ENCODE peak calls at places on chromosomes 5 and 9, in seven cellular contexts. R is IMR-90, I is neuronal stem cell, G is H9, D is trophoblast cell, K is H1, O is mesenchymal stem cell. C is an unnamed sample. For H3K27me3, the result is how much of the 10 kb centered on the place peaks cover.

GRCh38 chr5:168734657-168735344 is 155.6 kb upstream of the PANK3 start:
- DNase-seq in R (peak), I (no peak), G (no peak), D (no peak), K (no peak), O (peak), C (no peak)

GRCh38 chr5:178632305-178632704 is 5.5 kb upstream of the CLK4 start:
- DNase-seq in R (no peak), I (no peak), G (no peak), D (no peak), K (no peak), O (no peak), C (no peak)

GRCh38 chr9:127785023-127785932 is 556 bp upstream of the CDK9 start:
- DNase-seq in R (peak), I (peak), G (peak), D (peak), K (peak), O (peak), C (peak)

GRCh38 chr5:159864885-159865622 is 51.2 kb upstream of the ADRA1B start:
- DNase-seq in R (peak), I (no peak), G (no peak), D (no peak), K (no peak), O (no peak), C (no peak)

GRCh38 chr5:8683528-8683927 is 814.6 kb downstream of the MTRR start:
- DNase-seq in R (no peak), I (no peak), G (no peak), D (no peak), K (no peak), O (no peak), C (no peak)

GRCh38 chr5:119022017-119022745 is 33.8 kb upstream of the DTWD2 start:
- DNase-seq in R (peak), I (no peak), G (no peak), D (peak), K (no peak), O (peak), C (peak)

GRCh38 chr9:30348904-30349303 is 2035.5 kb upstream of the ACO1 start:
- DNase-seq in R (no peak), I (no peak), G (peak), D (no peak), K (no peak), O (no peak), C (no peak)

GRCh38 chr9:37692622-37693221 is 42.0 kb downstream of the FRMPD1 start:
- DNase-seq in R (no peak), I (no peak), G (no peak), D (no peak), K (no peak), O (no peak), C (no peak)

GRCh38 chr5:133944263-133945230 is 23.9 kb downstream of the C5orf15 start:
- DNase-seq in R (peak), I (peak), G (peak), D (peak), K (peak), O (peak), C (peak)

GRCh38 chr5:142717582-142718215 is 31.8 kb upstream of the FGF1 start:
- DNase-seq in R (peak), I (no peak), G (peak), D (peak), K (no peak), O (peak), C (peak)

GRCh38 chr9:97502222-97502983 is 937 bp downstream of the TMOD1 start:
- DNase-seq in R (no peak), I (peak), G (peak), D (no peak), K (peak), O (no peak), C (peak)

GRCh38 chr9:109458453-109459211 is 39.5 kb downstream of the PTPN3 start:
- DNase-seq in R (no peak), I (no peak), G (no peak), D (no peak), K (no peak), O (no peak), C (no peak)

GRCh38 chr5:175479125-175479881 is 943 bp downstream of the SFXN1 start:
- DNase-seq in R (no peak), I (no peak), G (no peak), D (no peak), K (no peak), O (no peak), C (no peak)

GRCh38 chr9:124256517-124257069 is 1.2 kb upstream of the NEK6 start:
- DNase-seq in R (peak), I (no peak), G (no peak), D (peak), K (no peak), O (peak), C (no peak)

GRCh38 chr5:109307996-109308395 is 101.8 kb downstream of the PJA2 start:
- DNase-seq in R (no peak), I (no peak), G (no peak), D (no peak), K (no peak), O (no peak), C (no peak)

GRCh38 chr5:4720831-4721230 is 419.3 kb upstream of the ADAMTS16 start:
- DNase-seq in R (no peak), I (no peak), G (no peak), D (peak), K (no peak), O (no peak), C (peak)

GRCh38 chr5:129749101-129749500 is 1.2 kb downstream of the MINAR2 start:
- DNase-seq in R (no peak), I (no peak), G (no peak), D (no peak), K (no peak), O (peak), C (no peak)

GRCh38 chr9:132114102-132114707 is 34.5 kb upstream of the MED27 start:
- DNase-seq in R (peak), I (peak), G (peak), D (peak), K (peak), O (peak), C (peak)
- H2BK120ac ChIP-seq in R (no peak), I (no peak), G (no peak), D (no peak), K (no peak), O (no peak), C (no peak)

DNA sequence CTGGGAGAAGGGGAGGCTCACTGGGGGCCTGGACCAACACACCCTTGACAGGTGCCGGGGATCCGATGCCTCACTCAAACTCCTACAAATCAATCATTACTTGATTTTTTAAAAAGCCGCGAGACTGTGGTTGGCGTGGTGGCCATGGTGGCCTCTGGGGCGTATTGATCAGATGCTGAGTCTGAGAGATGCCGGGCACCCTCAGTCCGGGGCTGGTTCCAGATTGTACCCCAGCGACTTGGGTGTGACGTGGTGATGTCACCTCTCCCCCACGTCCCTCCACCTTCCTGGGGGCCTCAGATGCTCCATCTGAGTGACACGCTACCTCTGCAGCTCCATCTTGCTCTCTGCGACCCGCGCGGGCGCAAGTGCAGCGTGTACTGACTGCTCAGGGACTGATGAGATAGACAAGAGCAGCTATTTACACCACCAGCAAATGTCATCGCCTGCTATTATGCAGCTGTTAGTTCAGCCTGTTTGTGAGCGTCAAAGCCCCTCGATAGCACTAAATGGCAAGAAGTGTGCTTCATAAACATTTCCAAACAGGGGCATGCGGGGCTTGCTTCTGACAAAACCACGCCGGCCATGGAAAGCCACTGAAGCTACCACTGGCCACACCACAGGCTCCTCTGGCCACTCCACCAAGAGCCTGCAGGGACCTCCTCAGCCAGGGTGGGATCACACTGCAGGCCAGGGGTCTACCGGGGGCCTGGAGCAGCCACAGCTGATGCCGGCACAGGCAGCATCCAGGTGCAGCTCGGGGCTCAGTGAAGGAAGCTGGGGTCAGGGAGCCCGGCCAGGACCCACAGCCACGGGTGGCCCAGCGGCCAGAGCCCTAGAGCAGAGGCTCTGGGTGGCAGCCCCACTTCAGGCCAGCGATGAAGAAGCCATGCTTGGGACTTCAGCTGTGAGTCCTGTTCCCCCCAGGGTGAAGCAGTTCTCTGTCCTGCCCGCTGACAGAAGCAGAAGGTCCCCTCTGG is 50.1 kb downstream of the SLC6A3 start:
- DNase-seq in R (no peak), I (no peak), G (no peak), D (no peak), K (no peak), O (no peak), C (no peak)
- H3K27me3 ChIP-seq in R (under half), I (under half), G (under half), D (under half), K (under half), O (half or more), C (under half)

GRCh38 chr9:20309209-20309608 is 313.1 kb downstream of the MLLT3 start:
- DNase-seq in R (peak), I (no peak), G (no peak), D (no peak), K (no peak), O (peak), C (peak)
- H3K23ac ChIP-seq in R (no peak), I (no peak), G (no peak), D (no peak), K (no peak), O (no peak), C (no peak)

DNA sequence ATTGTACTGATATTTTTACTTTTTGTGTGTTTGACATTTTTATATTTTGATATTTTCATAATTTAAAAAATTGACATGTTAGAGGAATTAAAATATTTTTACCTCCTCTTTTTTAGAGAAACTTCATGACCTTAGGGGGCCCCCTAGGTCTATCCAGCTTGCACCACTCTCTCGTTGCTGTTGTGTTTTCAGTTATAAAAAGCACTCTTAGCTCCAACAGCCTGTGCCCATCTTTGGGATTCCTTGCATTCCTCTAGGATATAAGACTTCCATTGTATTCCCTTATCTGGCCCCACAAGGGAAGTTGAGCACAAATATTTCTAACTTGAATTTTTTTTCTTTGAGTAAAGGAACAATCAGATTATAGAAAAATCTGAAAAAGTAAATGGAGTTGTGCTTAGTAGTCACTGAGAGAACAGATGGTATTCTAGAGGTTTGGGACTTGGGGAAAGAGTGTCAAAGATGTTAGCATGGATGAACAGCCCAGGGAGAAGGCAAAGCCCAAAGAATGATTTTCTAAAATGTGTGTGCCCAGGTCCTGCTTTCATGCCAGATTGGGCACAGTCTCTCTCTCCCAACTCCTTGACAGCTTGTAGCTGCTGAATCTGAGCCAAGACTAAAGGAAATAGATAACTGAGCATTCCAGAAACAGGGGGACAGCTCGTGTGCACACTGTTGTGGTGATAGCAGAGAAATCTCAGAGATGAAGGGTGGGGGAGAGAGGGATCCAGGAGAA is 245.5 kb downstream of the SH3GL2 start:
- DNase-seq in R (peak), I (peak), G (no peak), D (peak), K (no peak), O (no peak), C (peak)
- H2BK120ac ChIP-seq in R (no peak), I (no peak), G (no peak), D (no peak), K (peak), O (no peak), C (no peak)

DNA sequence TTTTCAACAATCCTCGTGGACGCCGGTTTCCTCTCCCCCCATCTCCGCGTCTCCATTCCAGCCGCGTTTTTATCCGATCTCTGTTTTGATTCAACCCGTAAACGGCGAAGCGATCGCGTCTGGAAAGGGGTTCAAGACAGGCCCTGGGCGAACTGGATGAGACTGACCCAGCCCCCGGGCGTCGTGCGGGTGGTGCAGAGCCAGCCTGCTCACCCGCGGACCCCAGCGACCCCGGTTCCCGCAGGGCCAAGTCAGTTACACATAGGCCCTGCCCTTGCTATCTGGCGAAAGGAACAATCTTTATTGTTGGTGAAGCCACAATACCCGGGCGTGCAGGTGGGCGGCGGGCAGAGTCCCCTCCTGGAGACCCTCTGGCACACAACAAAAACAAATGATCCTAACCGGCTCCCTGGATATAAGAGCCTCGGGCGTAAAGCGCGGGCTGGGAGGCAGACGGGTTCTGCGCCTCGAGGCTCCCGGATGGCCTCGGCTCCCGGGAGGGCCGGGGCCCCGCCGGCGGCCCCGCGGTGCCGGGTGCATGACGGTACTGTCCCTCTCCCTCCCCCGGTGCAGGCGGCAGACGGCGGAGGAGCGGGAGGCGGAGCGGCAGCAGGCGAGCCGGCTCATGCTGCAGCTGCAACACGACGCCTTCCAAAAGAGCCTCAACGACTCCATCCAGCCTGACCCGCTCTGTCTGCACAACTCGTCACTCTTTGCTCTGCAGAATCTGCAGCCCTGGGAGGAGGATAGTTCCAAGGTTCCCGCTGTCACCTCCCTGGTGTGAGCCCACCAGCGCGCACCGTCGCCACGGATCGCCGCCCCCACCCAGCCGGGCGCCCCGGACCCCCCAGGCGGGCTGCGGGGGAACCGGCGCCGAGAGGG is 2.0 kb downstream of the TLX3 start:
- DNase-seq in R (peak), I (no peak), G (peak), D (peak), K (peak), O (peak), C (peak)
- H3K27me3 ChIP-seq in R (half or more), I (half or more), G (half or more), D (half or more), K (half or more), O (half or more), C (half or more)

GRCh38 chr9:71924576-71924975 is 13.1 kb downstream of the C9orf85 start:
- DNase-seq in R (no peak), I (no peak), G (no peak), D (no peak), K (no peak), O (no peak), C (no peak)
- H3K23ac ChIP-seq in R (no peak), I (no peak), G (no peak), D (no peak), K (no peak), O (no peak), C (no peak)

DNA sequence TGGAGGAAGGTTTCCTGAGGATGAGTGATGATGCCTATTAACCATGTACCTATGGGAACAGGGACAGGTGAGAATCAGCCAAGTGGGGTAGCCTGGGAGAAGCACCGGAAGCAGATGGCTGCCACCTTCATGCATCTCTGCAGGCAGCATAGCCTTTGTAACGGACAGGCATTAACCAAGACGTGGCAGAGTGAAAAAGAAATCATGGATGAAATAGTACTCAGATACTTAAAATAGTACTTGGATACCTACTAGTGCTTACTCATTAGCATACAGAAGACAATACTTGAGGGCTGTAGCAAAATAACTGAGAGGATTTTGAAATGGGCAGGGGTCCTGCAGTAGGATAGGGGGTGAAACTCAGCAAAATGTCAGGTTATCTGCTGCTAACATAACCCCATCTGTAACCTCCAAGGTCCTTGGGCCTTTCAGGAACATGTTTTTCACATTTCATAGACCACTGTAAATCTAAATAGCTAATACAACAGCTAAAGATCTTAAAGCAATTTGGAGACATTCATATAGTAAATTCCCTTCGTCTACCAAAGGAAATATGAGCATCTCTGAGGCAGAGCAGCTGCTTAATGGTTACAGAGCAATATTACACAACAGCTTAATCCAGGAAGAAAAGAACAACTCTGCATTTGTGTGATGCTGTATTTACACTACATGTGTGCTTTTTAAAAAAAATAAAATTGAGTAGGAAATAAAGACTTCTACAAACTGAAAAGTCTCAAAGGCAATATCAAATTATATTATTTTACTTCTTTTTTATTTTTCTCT is 154.3 kb downstream of the NFIB start:
- DNase-seq in R (peak), I (no peak), G (no peak), D (no peak), K (no peak), O (no peak), C (no peak)
- H2BK120ac ChIP-seq in R (no peak), I (no peak), G (no peak), D (no peak), K (no peak), O (no peak), C (no peak)

C was measured in mesendoderm.